ENCODE peak calls at places on chromosomes 11 and 22, in seven cellular contexts. J is HFF-Myc, O is HepG2, E is GM12864, V is upper lobe of right lung, X is stomach, Q is adrenal gland. W is an unnamed sample.

GRCh38 chr11:74524501-74524900 is 31.0 kb upstream of the LIPT2 start:
- DNase-seq in E (no peak), J (no peak), Q (no peak), V (no peak), O (no peak), X (no peak), W (no peak)

GRCh38 chr11:92314499-92314898 is 89.9 kb downstream of the FAT3 start:
- DNase-seq in V (no peak), O (no peak), E (no peak), X (no peak), Q (no peak), J (no peak), W (no peak)

GRCh38 chr11:129277216-129277838 is 85.2 kb upstream of the ARHGAP32 start:
- DNase-seq in V (no peak), Q (no peak), J (no peak), X (no peak), O (peak; percentile 46), E (no peak), W (no peak)

GRCh38 chr22:22796729-22797128 is 90.9 kb upstream of the IGLL5 start:
- DNase-seq in Q (no peak), E (no peak), X (no peak), J (no peak), O (no peak), V (no peak), W (no peak)

GRCh38 chr11:65786786-65787636 is at the start of gene OVOL1:
- DNase-seq in X (peak; percentile 88), V (peak; percentile 91), O (no peak), Q (no peak), E (no peak), J (no peak), W (no peak)

GRCh38 chr22:24247011-24247507 is 2.2 kb upstream of the GGT5 start:
- DNase-seq in J (no peak), O (no peak), X (no peak), E (no peak), V (no peak), Q (no peak), W (no peak)

GRCh38 chr22:48800886-48801607 is 1026.6 kb downstream of the BRD1 start:
- DNase-seq in X (no peak), Q (no peak), V (no peak), J (no peak), O (no peak), E (no peak), W (no peak)

GRCh38 chr11:77126861-77127673 is 979 bp upstream of the MYO7A start:
- DNase-seq in O (no peak), V (peak; percentile 78), E (no peak), J (no peak), Q (peak; percentile 76), X (peak; percentile 60), W (no peak)

GRCh38 chr22:19488884-19489843 is 9.4 kb downstream of the CDC45 start:
- DNase-seq in X (no peak), E (no peak), Q (no peak), O (no peak), J (no peak), V (no peak), W (no peak)

GRCh38 chr11:112771847-112772246 is 189.4 kb upstream of the NCAM1 start:
- DNase-seq in O (no peak), J (no peak), Q (no peak), V (no peak), X (no peak), E (no peak), W (no peak)

GRCh38 chr22:41431656-41432055 is 14.9 kb downstream of the TOB2 start:
- DNase-seq in E (no peak), O (no peak), X (no peak), J (no peak), Q (no peak), V (no peak), W (no peak)

DNA sequence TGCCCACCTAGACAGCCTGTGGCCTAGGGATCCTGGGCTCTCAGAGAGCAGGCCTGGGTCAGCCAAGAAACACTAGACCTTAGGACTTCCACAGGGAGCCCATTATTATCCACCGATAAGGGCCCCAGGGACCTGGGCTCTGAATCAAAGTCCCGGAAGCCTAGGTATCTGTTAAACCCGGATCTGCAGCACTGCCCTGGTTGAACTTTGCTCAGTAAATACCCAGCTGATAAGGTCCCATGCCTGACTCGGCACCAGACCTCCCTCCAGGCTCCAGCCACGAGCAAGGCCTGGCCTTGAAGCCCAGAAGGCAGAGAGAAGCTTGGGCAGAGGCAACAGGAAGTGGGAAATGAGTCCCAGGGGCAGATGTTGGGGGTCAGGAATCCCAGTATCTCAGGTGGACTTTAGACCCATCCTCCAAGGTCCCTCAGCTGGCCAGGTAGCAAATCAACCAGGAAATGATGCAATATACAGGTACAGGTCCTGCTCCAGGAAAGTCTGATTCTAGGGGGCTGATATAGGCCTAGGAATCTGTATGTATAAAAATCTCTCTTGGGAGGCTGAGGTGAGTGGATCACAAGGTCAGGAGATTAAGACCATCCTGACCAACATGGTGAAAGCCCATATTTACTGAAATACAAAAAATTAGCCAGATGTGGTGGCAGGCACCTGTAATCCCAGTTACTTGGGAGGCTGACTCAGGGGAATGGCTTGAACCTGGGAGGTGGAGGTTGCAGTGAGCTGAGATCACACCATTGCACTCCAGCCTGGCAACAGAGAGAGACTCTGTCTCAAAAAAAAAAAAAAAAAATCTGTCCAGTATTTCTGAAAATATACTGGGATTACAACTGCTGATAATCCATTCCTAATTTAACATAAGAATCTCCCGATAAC is 18.7 kb downstream of the POU2AF1 start:
- DNase-seq in X (peak; percentile 91), V (no peak), J (no peak), Q (no peak), O (peak; percentile 99), E (no peak), W (no peak)
- H3K4me3 ChIP-seq in X (no peak overlapping the region), V (no peak overlapping the region), J (no peak overlapping the region), Q (no peak overlapping the region), O (no peak overlapping the region), E (no peak overlapping the region), W (no peak overlapping the region)

GRCh38 chr11:67437082-67437821 is at the start of gene PTPRCAP:
- DNase-seq in X (peak; percentile 41), E (no peak), J (no peak), V (no peak), O (no peak), Q (no peak), W (no peak)
- H3K4me3 ChIP-seq in X (peak within 1 kb of the TSS; percentile 23), E (peak within 1 kb of the TSS; percentile 87), J (no peak within 1 kb of the TSS), V (peak within 1 kb of the TSS; percentile 40), O (no peak within 1 kb of the TSS), Q (no peak within 1 kb of the TSS), W (no peak within 1 kb of the TSS)

DNA sequence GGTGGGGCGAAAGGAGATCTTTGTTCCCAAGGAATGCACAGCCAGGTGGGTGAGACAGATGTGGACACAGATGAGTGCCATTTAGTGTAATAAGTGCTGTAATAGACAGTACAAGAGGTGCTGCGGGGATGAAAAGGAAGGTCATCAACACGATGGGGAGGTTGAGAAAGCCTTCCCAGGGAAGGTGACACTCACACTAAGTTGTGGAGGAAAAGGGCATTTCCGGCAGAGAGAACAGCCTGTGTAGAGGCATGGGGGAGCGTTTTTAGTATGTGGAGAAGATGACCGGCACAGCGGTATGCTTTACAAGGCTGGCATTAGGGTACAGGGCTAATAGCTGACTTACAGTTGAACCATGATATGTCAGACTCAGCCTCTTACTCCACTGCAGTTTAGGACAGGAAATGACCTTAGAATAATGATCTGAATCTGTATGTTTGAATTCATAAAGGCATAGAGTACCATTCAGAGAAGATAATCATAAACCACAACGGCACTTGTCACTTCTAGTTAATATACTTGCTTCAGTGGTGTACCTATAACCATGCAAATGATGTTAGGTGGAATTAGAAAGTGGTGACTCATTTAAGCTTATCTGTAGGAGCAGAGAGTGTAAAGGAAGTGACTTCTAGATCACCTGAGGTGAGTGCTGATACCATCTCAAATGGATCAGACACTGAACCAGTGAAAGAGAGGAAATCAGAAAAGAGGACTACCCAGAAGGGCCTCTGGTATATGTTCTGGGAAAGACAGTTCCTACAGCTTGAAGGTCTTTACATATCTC is 60.6 kb downstream of the FAM83F start:
- DNase-seq in E (peak; percentile 54), Q (no peak), O (no peak), X (no peak), V (no peak), J (no peak), W (no peak)
- H3K4me3 ChIP-seq in E (no peak overlapping the region), Q (no peak overlapping the region), O (no peak overlapping the region), X (no peak overlapping the region), V (no peak overlapping the region), J (no peak overlapping the region), W (no peak overlapping the region)

GRCh38 chr11:36381005-36381350 is 84.9 kb downstream of the PRR5L start:
- DNase-seq in V (no peak), X (no peak), O (no peak), Q (no peak), J (no peak), E (no peak), W (no peak)
- H3K4me3 ChIP-seq in V (peak overlapping the region; percentile 19), X (no peak overlapping the region), O (no peak overlapping the region), Q (no peak overlapping the region), J (no peak overlapping the region), E (no peak overlapping the region), W (no peak overlapping the region)

DNA sequence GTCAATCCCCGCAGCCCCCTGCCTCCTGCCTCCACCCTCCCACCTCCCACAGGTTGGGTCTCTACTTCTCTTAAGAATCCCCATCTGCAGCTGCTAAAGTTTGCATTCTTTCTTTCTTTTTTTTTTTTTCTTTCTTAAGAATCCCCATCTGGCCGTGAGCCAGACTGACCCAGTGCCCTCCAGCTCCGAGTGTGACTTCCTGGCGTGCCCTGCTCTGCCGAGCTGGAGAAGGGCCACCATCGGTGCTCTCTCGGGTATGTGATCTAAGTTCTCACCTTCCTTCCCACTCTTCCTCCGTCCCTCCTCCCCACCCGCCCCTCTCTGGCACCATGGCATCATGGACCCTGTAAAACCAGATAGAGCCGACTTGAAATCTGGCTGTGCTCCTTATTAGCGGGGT is 66.7 kb upstream of the LMO1 start:
- DNase-seq in Q (no peak), J (no peak), X (no peak), E (no peak), V (no peak), O (no peak), W (no peak)
- H3K4me3 ChIP-seq in Q (no peak overlapping the region), J (no peak overlapping the region), X (no peak overlapping the region), E (no peak overlapping the region), V (no peak overlapping the region), O (no peak overlapping the region), W (no peak overlapping the region)

DNA sequence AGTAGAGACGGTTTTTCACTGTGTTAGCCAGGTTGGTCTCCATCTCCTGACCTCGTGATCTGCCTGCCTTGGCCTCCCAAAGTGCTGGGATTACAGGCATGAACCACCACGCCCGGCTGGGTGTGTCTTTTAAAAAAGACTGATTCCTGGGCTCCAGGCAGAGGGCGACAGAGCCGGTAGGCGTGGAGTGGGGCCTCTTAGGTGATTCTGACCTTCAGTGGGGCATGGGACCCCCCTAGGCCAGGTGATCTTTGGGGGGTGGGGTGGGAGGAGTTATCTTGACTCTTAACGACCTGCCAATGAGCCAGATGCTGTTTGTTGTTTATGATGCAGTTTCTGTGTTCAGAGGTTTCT is 12.9 kb upstream of the SORL1-AS1 start:
- DNase-seq in V (no peak), E (no peak), X (no peak), J (no peak), Q (no peak), O (no peak), W (no peak)
- H3K4me3 ChIP-seq in V (no peak overlapping the region), E (peak overlapping the region; percentile 3), X (no peak overlapping the region), J (no peak overlapping the region), Q (no peak overlapping the region), O (no peak overlapping the region), W (no peak overlapping the region)

W was measured in kidney epithelial cell.